ENCODE peak calls at places on chromosomes 16 and 17, in four cellular contexts. S, F, J and I are unnamed samples.

GRCh38 chr16:10228779-10229178 is 46.6 kb upstream of the GRIN2A start:
- DNase-seq in S (no peak), F (no peak), J (no peak), I (no peak)

GRCh38 chr17:77691216-77692085 is 267.1 kb upstream of the TNRC6C start:
- DNase-seq in S (no peak), F (no peak), J (no peak), I (no peak)

GRCh38 chr17:79934653-79934970 is 95.4 kb upstream of the CBX4 start:
- DNase-seq in S (no peak), F (no peak), J (no peak), I (no peak)

GRCh38 chr17:2064980-2065785 is 10.3 kb downstream of the HIC1 start:
- DNase-seq in S (no peak), F (peak; percentile 51), J (no peak), I (no peak)

GRCh38 chr16:78461496-78461938 is 362.1 kb downstream of the WWOX start:
- DNase-seq in S (no peak), F (no peak), J (no peak), I (no peak)

GRCh38 chr17:55458977-55459376 is 37.3 kb upstream of the MMD start:
- DNase-seq in S (no peak), F (no peak), J (peak; percentile 77), I (no peak)

GRCh38 chr17:142102-142661 is 4.8 kb downstream of the SCGB1C2 start:
- DNase-seq in S (peak; percentile 11), F (peak; percentile 26), J (no peak), I (no peak)

GRCh38 chr16:57061084-57061905 is 31.1 kb upstream of the CPNE2 start:
- DNase-seq in S (peak; percentile 74), F (no peak), J (peak; percentile 71), I (no peak)

GRCh38 chr17:75758131-75758905 is 6.7 kb downstream of the GALK1 start:
- DNase-seq in S (no peak), F (no peak), J (no peak), I (no peak)

GRCh38 chr16:30902070-30902972 is 5.9 kb downstream of the CTF1 start:
- DNase-seq in S (peak; percentile 62), F (peak; percentile 55), J (peak; percentile 71), I (no peak)

GRCh38 chr17:66431080-66431795 is 128.8 kb downstream of the PRKCA start:
- DNase-seq in S (no peak), F (no peak), J (peak; percentile 41), I (no peak)

GRCh38 chr16:35746281-35746962 is 2287.0 kb downstream of the TP53TG3F start:
- DNase-seq in S (no peak), F (no peak), J (no peak), I (no peak)

GRCh38 chr17:50272711-50273653 is 1.3 kb upstream of the TMEM92 start:
- DNase-seq in S (peak; percentile 38), F (peak; percentile 68), J (no peak), I (no peak)

GRCh38 chr17:50148226-50149098 is 2.0 kb downstream of the PPP1R9B start:
- DNase-seq in S (no peak), F (peak; percentile 78), J (no peak), I (no peak)

GRCh38 chr17:47205419-47205963 is 3.7 kb upstream of the MYL4 start:
- DNase-seq in S (peak; percentile 54), F (peak; percentile 57), J (peak; percentile 39), I (peak; percentile 63)

GRCh38 chr17:69501591-69502468 is 87.3 kb downstream of the MAP2K6 start:
- DNase-seq in S (peak; percentile 22), F (no peak), J (no peak), I (no peak)

GRCh38 chr17:78592991-78593329 is 15.8 kb upstream of the DNAH17 start:
- DNase-seq in S (no peak), F (no peak), J (no peak), I (no peak)

GRCh38 chr16:56262148-56262878 is 71.0 kb downstream of the GNAO1 start:
- DNase-seq in S (no peak), F (peak; percentile 55), J (no peak), I (no peak)

GRCh38 chr16:10501016-10501607 is 79.3 kb downstream of the EMP2 start:
- DNase-seq in S (no peak), F (no peak), J (no peak), I (no peak)

GRCh38 chr17:14552311-14552710 is 251.4 kb downstream of the HS3ST3B1 start:
- DNase-seq in S (no peak), F (no peak), J (no peak), I (no peak)

GRCh38 chr17:14557482-14557881 is 256.6 kb downstream of the HS3ST3B1 start:
- DNase-seq in S (no peak), F (no peak), J (no peak), I (no peak)

GRCh38 chr17:14559720-14560119 is 258.8 kb downstream of the HS3ST3B1 start:
- DNase-seq in S (no peak), F (no peak), J (no peak), I (no peak)

GRCh38 chr17:14559220-14559619 is 258.3 kb downstream of the HS3ST3B1 start:
- DNase-seq in S (no peak), F (no peak), J (no peak), I (no peak)

GRCh38 chr17:14553847-14554246 is 253.0 kb downstream of the HS3ST3B1 start:
- DNase-seq in S (no peak), F (no peak), J (no peak), I (no peak)
- TF ChIP-seq CTCF in S (no peak), F (no peak), J (no peak), I (no peak)

DNA sequence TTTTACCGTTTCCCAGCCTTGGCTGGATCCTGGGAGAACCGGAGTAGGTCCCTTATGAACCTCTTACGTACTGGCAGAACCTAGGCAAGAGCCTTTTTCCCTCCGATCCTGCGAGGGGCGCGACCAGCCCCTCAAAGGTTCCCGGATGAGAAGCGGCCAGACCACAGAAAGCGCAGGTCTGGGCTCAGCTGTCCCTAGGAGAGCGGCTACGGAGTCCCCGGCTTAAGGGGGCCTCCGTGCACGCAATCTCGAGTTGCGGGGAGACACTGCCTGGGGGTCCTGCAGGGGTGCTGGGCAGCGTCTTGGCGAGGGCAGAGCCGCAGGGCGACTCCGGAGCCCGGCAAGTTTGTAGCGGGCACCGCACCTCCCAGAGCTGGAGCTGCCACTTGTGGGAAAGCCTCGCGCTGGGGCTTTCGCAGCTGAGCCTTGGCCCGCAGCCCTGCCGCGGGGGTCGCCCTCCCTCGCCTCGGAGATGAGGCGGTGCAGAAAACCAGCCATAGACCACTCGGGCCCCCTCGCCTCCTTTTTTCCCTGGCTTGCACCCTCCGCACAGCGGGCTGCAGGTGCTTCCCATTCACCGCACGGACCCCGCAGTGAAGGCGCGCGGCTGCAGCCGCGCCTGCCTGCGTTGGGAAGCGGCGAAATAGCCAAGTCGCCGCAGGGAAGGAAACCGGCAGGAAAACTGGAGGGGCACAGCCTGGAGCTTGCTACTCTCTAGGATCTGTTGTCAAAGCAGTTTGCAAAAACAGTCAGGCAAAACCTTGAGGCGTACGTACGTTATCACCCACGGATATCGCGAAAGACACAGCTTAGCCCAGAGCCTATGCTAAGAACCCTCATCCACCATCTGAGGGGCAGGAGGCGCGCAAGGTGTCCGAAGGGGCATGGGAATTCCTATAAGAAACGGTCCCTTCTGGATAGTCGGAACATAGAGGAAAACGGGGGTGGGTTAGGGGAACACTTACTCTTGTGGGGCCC is 834 bp downstream of the CDH8 start:
- DNase-seq in S (no peak), F (no peak), J (no peak), I (no peak)
- H3K4me3 ChIP-seq in S (peak overlapping the region; percentile 50), F (no peak overlapping the region), J (peak overlapping the region; percentile 8), I (peak overlapping the region; percentile 55)

DNA sequence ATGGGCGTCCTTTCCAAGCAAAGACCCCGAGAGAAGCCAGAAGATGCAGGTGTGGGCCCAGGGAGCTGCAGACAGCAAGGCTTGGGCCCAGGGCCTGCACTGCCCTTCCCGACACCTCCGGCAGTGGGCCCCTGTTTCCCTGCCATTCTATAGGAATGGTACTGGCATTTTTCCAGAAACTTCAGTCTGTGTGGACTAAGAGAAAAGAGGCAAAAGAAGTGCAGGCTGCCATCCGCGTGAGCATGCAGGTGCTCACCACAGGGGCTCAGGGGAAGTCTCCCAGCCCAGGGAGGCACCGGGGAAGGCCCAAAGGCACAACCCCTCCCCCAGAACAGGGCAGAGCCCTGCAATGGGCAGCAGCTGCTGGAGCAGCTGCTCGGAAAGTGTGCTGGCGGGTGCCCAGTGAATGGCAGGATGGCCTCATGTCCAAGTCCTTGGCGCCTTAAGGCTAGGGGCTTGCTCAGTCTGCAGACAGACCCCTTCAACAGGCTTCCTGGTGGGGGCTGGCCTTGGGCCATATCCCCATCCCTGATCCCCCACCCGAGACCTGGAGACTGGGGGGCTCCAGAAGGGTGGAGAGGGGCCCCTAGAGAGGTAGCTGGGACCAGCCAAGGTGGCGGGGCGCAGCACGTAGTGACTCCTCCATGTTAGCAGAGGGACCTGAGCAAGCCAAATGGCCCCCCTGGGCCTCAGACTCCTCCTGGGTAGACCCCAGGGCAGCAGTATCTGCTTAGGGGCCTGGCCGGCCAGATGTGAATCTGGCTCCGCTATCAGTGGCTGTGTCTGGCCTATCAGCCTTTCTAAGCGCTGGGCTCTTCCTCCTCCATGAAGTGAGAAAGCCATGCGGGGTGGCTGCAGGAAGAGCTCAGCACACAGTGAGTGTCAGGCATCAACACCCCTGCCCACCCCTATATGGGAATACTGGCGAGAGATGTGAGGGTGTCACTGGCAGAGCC is 6.7 kb upstream of the TPPP3 start:
- DNase-seq in S (no peak), F (no peak), J (no peak), I (no peak)
- TF ChIP-seq CTCF in S (no peak), F (no peak), J (no peak), I (no peak)

GRCh38 chr16:85220125-85220839 is 108.0 kb upstream of the CIBAR2 start:
- DNase-seq in S (peak; percentile 85), F (no peak), J (peak; percentile 72), I (no peak)
- H3K4me3 ChIP-seq in S (peak overlapping the region; percentile 40), F (no peak overlapping the region), J (peak overlapping the region; percentile 17), I (peak overlapping the region; percentile 42)

DNA sequence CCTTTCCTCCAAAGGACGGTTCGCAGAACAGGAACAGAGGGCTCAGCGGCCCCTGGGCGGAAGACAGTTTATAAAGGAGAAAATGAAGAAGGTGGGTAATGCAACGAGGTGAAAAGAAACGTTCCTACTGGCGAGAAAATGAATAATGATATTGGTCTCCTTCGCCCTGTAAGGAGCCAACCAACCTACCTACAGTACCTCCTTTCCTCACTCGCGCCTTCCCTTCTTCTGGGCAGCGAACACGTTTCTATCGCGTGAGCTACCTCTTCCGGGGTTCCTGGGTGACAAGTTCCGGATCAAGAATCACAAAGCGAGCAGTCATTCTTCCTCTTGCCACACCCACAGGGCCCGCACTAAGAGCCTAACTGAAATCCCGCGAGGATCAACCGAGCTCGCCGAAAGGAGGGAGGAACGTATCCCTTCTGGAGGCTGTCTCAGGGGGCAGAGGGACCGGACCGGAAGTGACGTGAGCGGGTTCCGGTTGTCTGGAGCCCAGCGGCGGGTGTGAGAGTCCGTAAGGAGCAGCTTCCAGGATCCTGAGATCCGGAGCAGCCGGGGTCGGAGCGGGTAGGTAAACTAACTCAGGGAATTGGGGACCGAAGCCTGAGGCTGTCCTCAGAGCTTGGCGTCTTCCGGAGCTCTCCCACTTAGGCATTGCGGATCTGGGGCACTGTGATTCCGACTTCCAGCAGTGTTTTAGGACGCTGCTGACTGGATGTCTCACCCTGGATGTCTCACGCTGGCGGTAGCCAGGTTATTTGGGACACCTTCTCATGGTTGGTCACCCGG is at the start of the genes PTRH2 and VMP1:
- DNase-seq in S (peak; percentile 99), F (peak; percentile 87), J (peak; percentile 100), I (peak; percentile 98)
- TF ChIP-seq CTCF in S (no peak), F (no peak), J (no peak), I (no peak)